ENCODE peak calls at places on chromosomes 1 and 21, in four cellular contexts. B is lung, K is suprapubic skin, J is psoas muscle. T is an unnamed sample. For H3K36me3, the result is how much of the 10 kb centered on the place peaks cover.

GRCh38 chr1:206608108-206608698 is 4.1 kb downstream of the EIF2D start:
- DNase-seq in B (no peak), J (no peak), K (no peak), T (no peak)

GRCh38 chr1:111507411-111508201 is 4.2 kb upstream of the ADORA3 start:
- DNase-seq in B (peak), K (peak), J (peak), T (peak)

GRCh38 chr1:38071530-38072266 is 25.1 kb upstream of the POU3F1 start:
- DNase-seq in B (no peak), K (no peak), J (no peak), T (no peak)

GRCh38 chr1:243514927-243515326 is 259.1 kb downstream of the SDCCAG8 start:
- DNase-seq in J (no peak), K (no peak), B (no peak), T (no peak)

GRCh38 chr1:201628490-201628889 is 89.6 kb downstream of the NAV1 start:
- DNase-seq in B (no peak), K (no peak), J (no peak), T (no peak)

GRCh38 chr1:5711079-5711478 is 281.1 kb downstream of the NPHP4 start:
- DNase-seq in B (no peak), K (no peak), J (no peak), T (no peak)

GRCh38 chr21:28959367-28960099 is 33.1 kb downstream of the LTN1 start:
- DNase-seq in K (no peak), J (no peak), B (no peak), T (no peak)

GRCh38 chr1:180028864-180029263 is 74.3 kb downstream of the CEP350 start:
- DNase-seq in K (no peak), B (no peak), J (no peak), T (no peak)

DNA sequence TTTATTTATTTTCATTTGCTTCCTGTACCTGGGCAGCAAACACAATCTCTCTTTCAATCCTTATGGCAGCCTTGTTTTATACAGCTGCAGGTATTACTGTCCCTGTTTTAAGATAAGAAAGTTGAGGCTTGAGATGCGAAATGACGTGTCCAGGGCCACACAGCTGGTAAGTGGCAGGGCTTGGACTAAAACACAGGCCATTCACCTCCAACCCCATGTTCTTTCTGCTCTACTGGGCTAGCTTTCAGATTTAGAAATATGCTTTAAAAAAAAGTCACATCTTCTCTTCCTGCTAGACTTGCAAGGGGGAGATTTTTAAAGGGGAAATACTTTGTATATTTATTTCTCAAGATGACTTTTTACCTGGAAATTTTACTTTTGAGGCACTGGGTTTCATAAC is 62.8 kb downstream of the CNST start:
- DNase-seq in B (no peak), K (no peak), J (no peak), T (no peak)
- H3K36me3 ChIP-seq in B (under half), K (under half), J (under half), T (under half)

DNA sequence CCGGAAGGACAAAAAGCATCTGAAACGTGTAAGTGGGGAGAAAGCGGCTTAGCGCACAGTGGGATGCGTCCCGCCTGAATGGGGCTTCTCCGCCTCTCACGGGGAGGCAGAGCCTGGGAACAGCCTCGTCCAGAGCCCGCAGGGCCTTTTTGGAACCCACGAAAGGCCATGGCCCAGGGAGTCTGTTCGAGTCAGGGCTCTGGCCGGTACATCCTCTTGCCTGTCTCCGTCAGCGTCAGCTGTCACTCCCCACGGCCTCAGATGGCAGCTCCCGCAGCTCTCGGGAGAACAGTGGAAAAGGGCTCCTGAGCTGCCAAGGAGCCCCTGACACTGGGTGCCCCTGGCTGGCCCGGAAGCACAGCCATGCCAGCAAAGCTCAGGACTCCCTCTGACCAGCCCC is 12.5 kb downstream of the EPHB2 start:
- DNase-seq in J (no peak), B (no peak), K (no peak), T (no peak)
- H3K4me3 ChIP-seq in J (no peak), B (no peak), K (no peak), T (no peak)

GRCh38 chr1:95467036-95467435 is 233.0 kb downstream of the RWDD3 start:
- DNase-seq in B (no peak), K (no peak), J (no peak), T (no peak)
- TF ChIP-seq CTCF in B (no peak), K (no peak), J (no peak), T (no peak)

DNA sequence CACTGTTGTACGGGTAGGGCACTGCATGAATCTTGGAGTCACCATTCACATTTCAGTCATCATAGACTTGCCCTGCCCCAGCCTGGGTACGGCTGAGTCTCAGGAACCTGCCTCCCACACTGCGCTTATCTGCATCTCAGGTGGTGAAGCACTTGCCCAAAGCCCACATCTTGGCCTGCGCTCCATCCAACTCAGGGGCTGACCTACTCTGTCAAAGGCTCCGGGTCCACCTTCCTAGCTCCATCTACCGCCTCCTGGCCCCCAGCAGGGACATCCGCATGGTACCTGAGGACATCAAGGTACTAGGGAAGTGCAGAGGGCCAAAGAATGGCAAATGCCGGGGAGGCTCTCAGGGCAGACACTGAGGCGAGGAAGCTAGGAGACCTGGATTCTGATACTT is 11.7 kb downstream of the RHOC start:
- DNase-seq in B (no peak), K (no peak), J (no peak), T (no peak)
- H3K36me3 ChIP-seq in B (half or more), K (half or more), J (under half), T (under half)

GRCh38 chr1:47231314-47232186 is 475 bp downstream of the TAL1 start:
- DNase-seq in K (no peak), B (no peak), J (no peak), T (peak)

GRCh38 chr1:47230692-47231313 is 1.2 kb downstream of the TAL1 start:
- DNase-seq in K (no peak), B (no peak), J (no peak), T (no peak)

GRCh38 chr1:47228644-47229030 is 3.4 kb downstream of the TAL1 start:
- DNase-seq in B (no peak), K (no peak), J (peak), T (no peak)

GRCh38 chr1:47229031-47229831 is 2.8 kb downstream of the TAL1 start:
- DNase-seq in K (no peak), J (no peak), B (no peak), T (no peak)

DNA sequence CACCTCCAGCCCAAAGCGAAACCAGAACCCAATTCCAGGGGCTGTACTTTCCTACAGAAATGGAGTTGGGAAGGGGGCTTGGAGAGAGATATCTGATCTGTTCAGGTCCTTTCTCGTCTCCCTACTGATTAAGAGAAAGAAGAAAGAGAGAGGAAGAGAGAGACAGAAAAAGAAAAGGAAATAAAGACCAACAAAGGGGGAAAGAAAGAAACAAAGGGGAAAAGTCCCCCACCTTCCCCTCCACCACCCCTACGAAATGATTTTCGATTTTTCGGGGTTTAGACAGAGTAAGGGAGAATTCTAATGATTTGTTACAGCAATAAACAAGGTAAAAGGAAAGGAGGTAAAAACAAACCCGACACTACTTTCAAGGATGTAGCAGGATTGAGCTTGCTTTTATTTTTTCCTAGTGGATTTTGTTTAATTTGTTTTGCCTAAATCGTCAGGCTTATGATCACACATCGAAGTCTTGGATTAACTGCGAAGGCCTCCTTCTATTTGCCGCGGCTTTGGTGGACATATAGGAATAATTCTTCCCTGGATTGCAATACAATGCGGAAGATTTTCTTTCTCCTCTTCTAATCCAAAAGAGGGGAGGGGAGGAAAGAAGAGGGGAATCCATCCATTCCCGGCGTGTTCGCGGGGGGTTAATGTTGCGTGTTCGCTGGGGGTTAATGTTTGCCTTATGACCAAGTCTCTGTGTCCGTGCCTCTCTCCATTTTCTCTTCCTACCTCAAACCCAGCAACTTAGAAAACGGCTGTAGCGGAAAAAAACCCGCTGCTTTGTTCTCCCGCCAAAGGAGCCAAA is 1.9 kb downstream of the TAL1 start:
- DNase-seq in B (no peak), K (no peak), J (no peak), T (no peak)
- H3K4me3 ChIP-seq in B (peak), K (peak), J (peak), T (no peak)

GRCh38 chr1:234611153-234611798 is 1.3 kb upstream of the IRF2BP2 start:
- DNase-seq in B (peak), K (no peak), J (no peak), T (peak)
- TF ChIP-seq CTCF in B (no peak), K (no peak), J (no peak), T (no peak)

T was measured in Caco-2.